ENCODE peak calls at places on chromosomes 11 and 22, in nine cellular contexts. E is HFF-Myc; Q is dorsolateral prefrontal cortex; A is CD8-positive, alpha-beta T cell; Z is stomach; U is psoas muscle; H is HL-60; I is cardiac muscle cell; L is lower lobe of right lung. W is an unnamed sample.
A peak's percentile ranks its signal among the peaks of the same experiment; 100 is the strongest.

GRCh38 chr11:9606799-9607510 is 33.5 kb downstream of the WEE1 start:
- DNase-seq in E (no peak), Q (no peak), A (no peak), Z (no peak), U (no peak), H (no peak), I (no peak), L (no peak), W (no peak)

GRCh38 chr11:94500181-94500580 is 6.4 kb downstream of the ANKRD49 start:
- DNase-seq in E (no peak), Q (no peak), A (no peak), Z (no peak), U (no peak), H (no peak), I (no peak), L (no peak), W (no peak)

GRCh38 chr22:22835242-22835641 is 52.4 kb upstream of the IGLL5 start:
- DNase-seq in E (no peak), Q (no peak), A (no peak), Z (no peak), U (no peak), H (no peak), I (no peak), L (no peak), W (peak; percentile 7)

GRCh38 chr11:65852508-65853248 is 5.3 kb downstream of the CFL1 start:
- DNase-seq in E (no peak), Q (no peak), A (no peak), Z (no peak), U (no peak), H (no peak), I (no peak), L (no peak), W (no peak)

GRCh38 chr11:76781046-76781801 is 1.9 kb upstream of the TSKU start:
- DNase-seq in E (peak; percentile 81), Q (no peak), A (no peak), Z (no peak), U (no peak), H (no peak), I (no peak), L (no peak), W (no peak)

GRCh38 chr11:131108780-131109179 is 192.5 kb upstream of the SNX19 start:
- DNase-seq in E (no peak), Q (no peak), A (no peak), Z (no peak), U (no peak), H (no peak), I (no peak), L (no peak), W (no peak)

GRCh38 chr22:22098457-22099193 is 116.0 kb upstream of the TOP3B start:
- DNase-seq in E (no peak), Q (no peak), A (no peak), Z (no peak), U (no peak), H (no peak), I (no peak), L (no peak), W (no peak)

GRCh38 chr11:100640646-100641045 is 46.4 kb upstream of the ARHGAP42 start:
- DNase-seq in E (no peak), Q (no peak), A (no peak), Z (no peak), U (no peak), H (no peak), I (no peak), L (no peak), W (no peak)

DNA sequence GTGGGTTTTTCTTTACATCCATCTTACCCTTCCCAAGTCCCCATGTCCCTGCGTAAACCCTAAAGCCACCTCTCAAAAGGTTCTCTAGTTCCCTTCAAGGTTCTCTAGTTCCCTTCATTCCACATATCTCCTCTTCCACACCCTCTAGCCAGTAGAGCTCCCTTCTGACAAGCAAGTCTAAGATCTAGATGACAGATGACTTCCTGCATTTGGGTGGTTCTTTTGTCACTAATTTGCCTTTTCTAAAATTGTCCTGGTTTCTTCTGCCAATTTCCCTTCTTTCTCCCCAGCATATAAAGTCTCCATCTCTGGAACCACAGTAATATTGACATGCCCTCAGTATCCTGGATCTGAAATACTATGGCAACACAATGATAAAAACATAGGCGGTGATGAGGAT is 7.8 kb downstream of the CD3E start:
- DNase-seq in E (no peak), Q (no peak), A (no peak), Z (no peak), U (no peak), H (no peak), I (no peak), L (no peak), W (no peak)
- TF ChIP-seq CTCF in E (no peak), Q (no peak), A (no peak), Z (no peak), U (no peak), H (no peak), I (no peak), L (no peak), W (no peak)

DNA sequence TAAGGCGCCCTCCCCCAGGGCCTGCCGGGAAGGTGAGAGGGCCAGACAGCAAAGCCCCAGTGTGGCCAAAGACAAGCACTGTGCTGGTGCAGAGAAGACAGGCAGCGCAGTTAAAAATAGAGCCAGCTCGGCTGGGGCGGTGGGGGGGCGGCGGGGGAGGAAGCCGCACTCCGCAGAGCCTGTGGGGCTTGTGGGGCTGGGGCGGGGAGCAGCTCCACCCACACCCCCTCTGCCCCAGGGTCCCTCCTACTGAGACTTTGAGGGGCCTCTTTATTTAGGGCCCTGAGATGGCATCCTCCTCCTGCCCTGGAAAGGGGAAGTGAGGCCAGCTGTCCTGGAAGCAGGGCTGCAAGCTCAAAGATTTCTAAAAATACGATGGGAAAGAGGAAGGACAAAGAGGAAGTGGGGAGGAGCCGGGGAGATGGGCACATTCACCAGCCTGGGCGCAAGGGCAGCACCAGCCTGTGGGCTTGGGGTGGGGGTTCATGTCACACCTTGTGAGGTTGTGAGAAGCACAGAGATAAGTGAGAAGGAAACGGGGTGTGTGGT is 2.6 kb downstream of the CYTH4 start:
- DNase-seq in E (no peak), Q (no peak), A (peak; percentile 67), Z (peak; percentile 40), U (peak; percentile 51), H (peak; percentile 99), I (no peak), L (peak; percentile 83), W (peak; percentile 56)
- H3K4me3 ChIP-seq in E (no peak overlapping the region), Q (peak overlapping the region; percentile 41), A (peak overlapping the region; percentile 98), Z (peak overlapping the region; percentile 47), U (peak overlapping the region; percentile 45), H (peak overlapping the region; percentile 69), I (no peak overlapping the region), L (peak overlapping the region; percentile 62), W (no peak overlapping the region)

GRCh38 chr11:5367461-5368074 is 16.0 kb upstream of the OR51M1 start:
- DNase-seq in E (no peak), Q (no peak), A (no peak), Z (no peak), U (no peak), H (no peak), I (peak; percentile 64), L (no peak), W (no peak)

GRCh38 chr11:5366856-5367255 is 15.5 kb downstream of the OR51B6 start:
- DNase-seq in E (no peak), Q (no peak), A (no peak), Z (no peak), U (no peak), H (no peak), I (no peak), L (no peak), W (no peak)

GRCh38 chr11:5368502-5369043 is 15.0 kb upstream of the OR51M1 start:
- DNase-seq in E (no peak), Q (no peak), A (no peak), Z (no peak), U (no peak), H (no peak), I (no peak), L (no peak), W (no peak)

GRCh38 chr11:5364214-5364613 is 12.9 kb downstream of the OR51B6 start:
- DNase-seq in E (no peak), Q (no peak), A (no peak), Z (no peak), U (no peak), H (no peak), I (peak; percentile 49), L (no peak), W (no peak)

GRCh38 chr11:5369793-5370192 is 13.8 kb upstream of the OR51M1 start:
- DNase-seq in E (no peak), Q (peak; percentile 36), A (no peak), Z (no peak), U (no peak), H (no peak), I (peak; percentile 38), L (no peak), W (no peak)
- TF ChIP-seq CTCF in E (peak; percentile 36), Q (no peak), A (no peak), Z (no peak), U (no peak), H (no peak), I (peak; percentile 24), L (no peak), W (no peak)

GRCh38 chr11:64178203-64178602 is 7.8 kb upstream of the STIP1 start:
- DNase-seq in E (no peak), Q (no peak), A (no peak), Z (no peak), U (no peak), H (no peak), I (no peak), L (no peak), W (no peak)

GRCh38 chr11:64180871-64181270 is 5.1 kb upstream of the STIP1 start:
- DNase-seq in E (no peak), Q (no peak), A (no peak), Z (no peak), U (no peak), H (no peak), I (no peak), L (no peak), W (no peak)

GRCh38 chr11:64183890-64184289 is 2.1 kb upstream of the STIP1 start:
- DNase-seq in E (no peak), Q (no peak), A (no peak), Z (no peak), U (no peak), H (no peak), I (no peak), L (no peak), W (no peak)

GRCh38 chr11:64179221-64179620 is 6.8 kb upstream of the STIP1 start:
- DNase-seq in E (no peak), Q (no peak), A (no peak), Z (no peak), U (no peak), H (no peak), I (no peak), L (no peak), W (no peak)

DNA sequence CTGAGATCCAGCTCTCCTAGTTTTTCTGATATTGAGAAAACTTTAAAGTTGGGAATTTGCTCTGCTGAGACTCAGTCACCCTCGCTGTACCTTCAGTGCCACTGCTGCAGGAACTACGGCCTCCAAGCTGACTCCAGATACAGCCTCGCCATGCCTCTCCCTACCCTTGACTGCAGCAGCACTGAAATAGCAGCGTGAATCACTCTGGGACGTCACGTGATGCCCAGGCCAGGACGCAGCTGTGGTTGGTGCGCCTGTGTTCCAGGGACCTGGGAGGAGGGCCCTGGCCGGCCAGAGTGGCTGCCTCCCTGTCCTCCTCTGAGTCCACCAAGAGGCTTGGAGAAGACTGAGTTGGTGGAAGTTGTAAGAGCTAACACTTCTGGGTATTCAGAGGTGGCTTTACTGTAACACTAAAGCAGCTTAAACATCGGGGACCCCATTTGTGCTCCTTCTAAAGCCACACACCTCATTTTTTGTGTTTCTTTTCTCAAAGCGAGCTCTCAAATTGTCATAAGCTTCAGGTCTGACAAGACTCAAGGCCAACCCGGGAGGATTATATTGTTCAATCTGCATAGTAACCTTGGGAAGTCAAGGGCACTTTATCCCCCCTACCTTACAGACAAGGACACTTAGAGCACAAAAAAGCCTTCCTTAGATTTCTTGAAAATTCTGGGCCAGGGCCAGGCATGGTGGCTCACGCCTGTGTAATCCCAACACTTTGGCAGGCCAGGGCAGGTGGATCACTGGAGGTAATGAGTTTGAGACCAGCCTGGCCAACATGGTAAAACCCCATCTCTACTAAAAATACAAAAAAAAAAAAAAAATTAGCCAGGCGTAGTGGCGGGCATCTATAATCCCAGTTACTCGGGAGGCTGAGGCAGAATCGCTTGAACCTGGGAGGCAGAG is 4.2 kb upstream of the STIP1 start:
- DNase-seq in E (peak; percentile 86), Q (peak; percentile 75), A (peak; percentile 35), Z (peak; percentile 93), U (peak; percentile 93), H (peak; percentile 80), I (peak; percentile 93), L (peak; percentile 92), W (peak; percentile 98)
- H3K4me3 ChIP-seq in E (peak overlapping the region; percentile 18), Q (peak overlapping the region; percentile 33), A (no peak overlapping the region), Z (no peak overlapping the region), U (peak overlapping the region; percentile 63), H (no peak overlapping the region), I (no peak overlapping the region), L (peak overlapping the region; percentile 12), W (no peak overlapping the region)

W was measured in lower leg skin.